ENCODE peak calls at places on chromosomes 11 and 22, in four cellular contexts. One of them, this sample, is unnamed.

GRCh38 chr11:67276821-67277230 is 10.6 kb downstream of the GRK2 start:
- DNase-seq in SW480: no peak
- DNase-seq in body of pancreas: peak
- DNase-seq in stromal cell of bone marrow: peak
- DNase-seq in this sample: no peak

GRCh38 chr22:23242473-23243001 is 62.2 kb downstream of the BCR start:
- DNase-seq in SW480: no peak
- DNase-seq in body of pancreas: no peak
- DNase-seq in stromal cell of bone marrow: no peak
- DNase-seq in this sample: no peak

GRCh38 chr11:86800076-86800955 is at the start of gene PRSS23:
- DNase-seq in SW480: peak
- DNase-seq in body of pancreas: peak
- DNase-seq in stromal cell of bone marrow: no peak
- DNase-seq in this sample: no peak

GRCh38 chr22:42745118-42745517 is 24.4 kb upstream of the A4GALT start:
- DNase-seq in SW480: no peak
- DNase-seq in body of pancreas: no peak
- DNase-seq in stromal cell of bone marrow: no peak
- DNase-seq in this sample: no peak

GRCh38 chr11:106471273-106471672 is 393.8 kb downstream of the AASDHPPT start:
- DNase-seq in SW480: no peak
- DNase-seq in body of pancreas: no peak
- DNase-seq in stromal cell of bone marrow: no peak
- DNase-seq in this sample: no peak

GRCh38 chr11:34624069-34624468 is 3.2 kb downstream of the EHF start:
- DNase-seq in SW480: peak
- DNase-seq in body of pancreas: peak
- DNase-seq in stromal cell of bone marrow: no peak
- DNase-seq in this sample: no peak

GRCh38 chr11:88171982-88172381 is 3.3 kb downstream of the RAB38 start:
- DNase-seq in SW480: no peak
- DNase-seq in body of pancreas: no peak
- DNase-seq in stromal cell of bone marrow: no peak
- DNase-seq in this sample: no peak

GRCh38 chr22:23233084-23233501 is 52.8 kb downstream of the BCR start:
- DNase-seq in SW480: no peak
- DNase-seq in body of pancreas: no peak
- DNase-seq in stromal cell of bone marrow: no peak
- DNase-seq in this sample: no peak

GRCh38 chr11:86990520-86990919 is 35.3 kb upstream of the FZD4 start:
- DNase-seq in SW480: peak
- DNase-seq in body of pancreas: no peak
- DNase-seq in stromal cell of bone marrow: no peak
- DNase-seq in this sample: peak

GRCh38 chr11:128482512-128483191 is 104.7 kb downstream of the ETS1 start:
- DNase-seq in SW480: no peak
- DNase-seq in body of pancreas: no peak
- DNase-seq in stromal cell of bone marrow: peak
- DNase-seq in this sample: peak

GRCh38 chr11:41306435-41306834 is 153.0 kb downstream of the LRRC4C start:
- DNase-seq in SW480: no peak
- DNase-seq in body of pancreas: no peak
- DNase-seq in stromal cell of bone marrow: no peak
- DNase-seq in this sample: no peak